ENCODE peak calls at places on chromosome 4, in four cellular contexts. Q, C, L and S are unnamed samples. For H3K27me3, the result is how much of the 10 kb centered on the place peaks cover.

GRCh38 chr4:127616898-127617297 is 15.9 kb upstream of the INTU start:
- DNase-seq in Q (no peak), C (no peak), L (no peak), S (no peak)

GRCh38 chr4:39825741-39826231 is 127.8 kb downstream of the UBE2K start:
- DNase-seq in Q (peak), C (no peak), L (no peak), S (no peak)

GRCh38 chr4:116001291-116001690 is 887.9 kb upstream of the NDST4 start:
- DNase-seq in Q (no peak), C (no peak), L (no peak), S (no peak)

GRCh38 chr4:139901516-139902327 is 236.1 kb downstream of the MGST2 start:
- DNase-seq in Q (peak), C (peak), L (no peak), S (no peak)

GRCh38 chr4:22487333-22487732 is 28.5 kb downstream of the ADGRA3 start:
- DNase-seq in Q (no peak), C (no peak), L (no peak), S (no peak)

GRCh38 chr4:169993531-169993930 is 32.7 kb downstream of the MFAP3L start:
- DNase-seq in Q (no peak), C (no peak), L (no peak), S (no peak)

GRCh38 chr4:119785963-119786362 is 157.4 kb upstream of the PDE5A start:
- DNase-seq in Q (peak), C (no peak), L (no peak), S (peak)

GRCh38 chr4:40176602-40177001 is 20.2 kb upstream of the RHOH start:
- DNase-seq in Q (no peak), C (no peak), L (no peak), S (no peak)

GRCh38 chr4:1403591-1404572 is 2.4 kb downstream of the NKX1-1 start:
- DNase-seq in Q (no peak), C (no peak), L (no peak), S (no peak)

GRCh38 chr4:103002551-103002950 is 17.0 kb downstream of the SLC9B1 start:
- DNase-seq in Q (peak), C (no peak), L (no peak), S (peak)

GRCh38 chr4:138037716-138038115 is 204.4 kb downstream of the SLC7A11 start:
- DNase-seq in Q (peak), C (no peak), L (no peak), S (peak)

GRCh38 chr4:143699331-143700059 is 980 bp downstream of the FREM3 start:
- DNase-seq in Q (no peak), C (no peak), L (no peak), S (no peak)

GRCh38 chr4:91325495-91325894 is 978.3 kb upstream of the GRID2 start:
- DNase-seq in Q (peak), C (no peak), L (peak), S (peak)

GRCh38 chr4:7444731-7445130 is 10.0 kb upstream of the PSAPL1 start:
- DNase-seq in Q (no peak), C (no peak), L (no peak), S (no peak)

GRCh38 chr4:22372958-22373357 is 142.9 kb downstream of the ADGRA3 start:
- DNase-seq in Q (no peak), C (peak), L (no peak), S (no peak)

GRCh38 chr4:139682309-139683210 is 16.9 kb downstream of the MGST2 start:
- DNase-seq in Q (no peak), C (no peak), L (no peak), S (no peak)

GRCh38 chr4:25810815-25811690 is 51.7 kb downstream of the SEL1L3 start:
- DNase-seq in Q (peak), C (no peak), L (no peak), S (peak)

GRCh38 chr4:123706961-123707360 is 310.4 kb downstream of the SPRY1 start:
- DNase-seq in Q (peak), C (no peak), L (no peak), S (no peak)

GRCh38 chr4:157023941-157024340 is 52.0 kb upstream of the GLRB start:
- DNase-seq in Q (no peak), C (no peak), L (no peak), S (no peak)

GRCh38 chr4:23614284-23614892 is 275.5 kb downstream of the PPARGC1A start:
- DNase-seq in Q (peak), C (peak), L (no peak), S (peak)

GRCh38 chr4:968221-968620 is 5.1 kb downstream of the DGKQ start:
- DNase-seq in Q (no peak), C (no peak), L (no peak), S (no peak)

GRCh38 chr4:20687894-20688293 is 12.4 kb upstream of the PACRGL start:
- DNase-seq in Q (peak), C (no peak), L (no peak), S (no peak)

GRCh38 chr4:183995489-183996049 is 90.5 kb downstream of the STOX2 start:
- DNase-seq in Q (no peak), C (no peak), L (no peak), S (no peak)

GRCh38 chr4:155809835-155810234 is 51.0 kb downstream of the GUCY1B1 start:
- DNase-seq in Q (peak), C (peak), L (no peak), S (peak)

GRCh38 chr4:38174811-38175210 is 214.6 kb downstream of the PTTG2 start:
- DNase-seq in Q (peak), C (no peak), L (no peak), S (no peak)

GRCh38 chr4:140426610-140427103 is 791 bp downstream of the CLGN start:
- DNase-seq in Q (no peak), C (peak), L (no peak), S (peak)

GRCh38 chr4:35725131-35725530 is 519.2 kb downstream of the ARAP2 start:
- DNase-seq in Q (no peak), C (no peak), L (no peak), S (no peak)

GRCh38 chr4:153488719-153489384 is 22.7 kb downstream of the TMEM131L start:
- DNase-seq in Q (peak), C (no peak), L (no peak), S (peak)

GRCh38 chr4:4583606-4584005 is 41.8 kb upstream of the STX18 start:
- DNase-seq in Q (no peak), C (no peak), L (no peak), S (no peak)

GRCh38 chr4:41176357-41176756 is 38.0 kb downstream of the APBB2 start:
- DNase-seq in Q (peak), C (no peak), L (no peak), S (peak)

GRCh38 chr4:53059253-53059652 is 197.1 kb downstream of the RASL11B start:
- DNase-seq in Q (no peak), C (no peak), L (no peak), S (no peak)

GRCh38 chr4:28402751-28403150 is 1542.1 kb downstream of the STIM2 start:
- DNase-seq in Q (no peak), C (no peak), L (no peak), S (no peak)

GRCh38 chr4:61886180-61886579 is 686.1 kb downstream of the ADGRL3 start:
- DNase-seq in Q (no peak), C (no peak), L (no peak), S (no peak)
- H3K27me3 ChIP-seq in Q (under half), C (under half), L (under half), S (under half)

DNA sequence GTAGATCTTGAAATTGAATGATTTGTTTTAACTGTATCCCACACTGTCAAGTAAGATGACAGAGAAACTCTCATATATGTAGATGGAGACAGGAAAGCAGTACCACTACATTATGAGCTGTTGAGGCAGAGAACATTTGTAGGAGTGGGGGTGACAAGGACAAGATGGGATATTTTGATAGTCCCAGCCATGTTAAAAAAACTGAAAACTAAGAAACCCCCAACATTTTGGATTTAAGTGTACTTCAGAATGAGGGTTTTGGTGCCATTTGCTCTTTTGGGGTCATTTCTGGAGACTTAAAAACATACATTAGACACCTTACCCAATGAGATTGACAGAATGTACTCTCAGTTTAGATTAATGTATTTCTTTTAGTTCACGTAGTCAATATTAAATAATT is 149.9 kb upstream of the SLC4A4 start:
- DNase-seq in Q (no peak), C (no peak), L (no peak), S (no peak)
- H3K27me3 ChIP-seq in Q (under half), C (half or more), L (under half), S (under half)

DNA sequence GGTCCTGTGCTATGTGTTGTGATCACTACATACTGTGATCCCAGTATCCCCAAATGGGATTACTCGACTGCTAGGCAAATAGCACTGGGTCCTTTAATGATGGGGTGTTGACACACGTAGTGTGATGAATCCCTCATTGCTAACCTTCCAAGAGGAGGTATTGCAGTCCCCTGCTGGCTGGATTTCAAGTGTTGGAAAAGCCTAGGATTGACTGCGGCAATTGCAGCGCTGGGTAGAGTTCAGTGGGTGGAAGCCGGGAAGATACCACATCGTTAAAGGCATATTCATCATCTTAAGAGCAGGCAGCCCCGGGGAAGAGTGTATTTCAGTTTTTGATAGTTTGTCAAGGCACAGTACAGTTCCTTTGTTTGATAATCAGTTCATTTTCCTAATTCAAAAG is 159.9 kb downstream of the TRIML1 start:
- DNase-seq in Q (no peak), C (no peak), L (no peak), S (peak)
- H3K27me3 ChIP-seq in Q (under half), C (under half), L (under half), S (under half)

DNA sequence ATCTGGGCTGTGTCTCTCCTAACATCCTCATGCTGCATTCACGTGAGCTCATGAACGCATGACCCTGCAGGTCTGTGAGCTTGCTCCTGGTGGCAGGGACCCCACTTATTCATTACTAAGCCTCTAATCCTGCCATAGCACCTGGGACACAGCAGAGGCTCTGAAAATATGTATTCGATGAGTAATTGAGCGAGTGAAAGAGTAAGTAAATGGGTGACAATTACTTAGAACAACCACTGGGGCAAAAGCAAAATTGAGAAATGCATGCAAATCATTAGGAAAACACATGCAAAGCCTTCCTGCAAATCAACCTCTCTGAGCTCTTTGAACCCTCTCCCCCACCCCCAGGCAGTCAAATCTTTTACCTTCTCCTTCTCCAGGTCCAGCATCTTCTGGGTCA is 23.6 kb upstream of the C4orf50 start:
- DNase-seq in Q (no peak), C (no peak), L (no peak), S (no peak)
- H3K27me3 ChIP-seq in Q (under half), C (under half), L (under half), S (under half)

DNA sequence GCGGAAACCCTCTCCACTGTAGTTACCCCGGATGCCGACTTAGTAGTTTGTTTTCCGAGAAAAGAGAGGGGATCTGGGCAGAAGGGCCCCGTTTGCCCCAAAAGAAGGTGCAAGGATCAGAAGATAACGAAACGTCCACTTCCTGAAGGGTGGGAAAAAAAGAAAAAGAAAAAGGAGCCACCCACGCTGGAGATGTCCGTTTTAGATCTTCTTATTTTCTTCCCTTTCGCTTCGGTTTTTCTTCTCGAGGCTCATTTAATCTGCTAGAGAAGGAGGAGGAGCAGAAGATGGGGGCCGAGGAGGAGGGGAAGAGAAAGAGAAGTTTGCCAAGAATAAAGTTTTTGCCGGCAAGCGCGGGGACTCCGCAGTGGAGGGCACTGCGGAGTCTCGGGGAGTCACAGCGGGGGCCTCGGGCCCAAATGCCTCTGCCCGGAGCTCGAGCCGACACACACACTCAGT is 490 bp downstream of the LEF1 start:
- DNase-seq in Q (peak), C (no peak), L (no peak), S (no peak)
- H3K27me3 ChIP-seq in Q (under half), C (under half), L (under half), S (under half)

DNA sequence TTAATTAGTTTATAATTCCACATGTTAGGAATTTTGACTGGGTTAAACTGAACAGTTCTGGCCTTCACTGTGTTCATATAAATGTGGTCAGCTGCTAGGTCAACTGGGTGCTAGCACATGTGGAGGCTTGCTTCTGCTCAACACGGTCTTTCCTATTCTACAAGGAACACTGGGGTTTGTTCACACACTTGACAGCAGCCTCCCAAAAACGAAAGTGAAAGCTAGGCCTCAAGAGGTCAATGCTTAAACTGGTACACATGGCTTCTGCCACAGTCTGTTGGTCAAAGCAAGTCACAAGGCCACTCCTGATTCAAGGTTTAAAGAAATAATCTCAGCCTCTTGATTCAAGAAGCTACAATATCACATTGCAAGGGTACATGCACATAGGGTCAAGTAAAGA is 126.5 kb downstream of the QDPR start:
- DNase-seq in Q (peak), C (no peak), L (no peak), S (peak)
- H3K27me3 ChIP-seq in Q (under half), C (under half), L (under half), S (under half)

GRCh38 chr4:15303052-15303641 is 124.7 kb upstream of the C1QTNF7 start:
- DNase-seq in Q (peak), C (no peak), L (no peak), S (no peak)
- H3K27me3 ChIP-seq in Q (under half), C (under half), L (under half), S (under half)

GRCh38 chr4:8857682-8858187 is 13.9 kb downstream of the HMX1 start:
- DNase-seq in Q (no peak), C (no peak), L (no peak), S (no peak)

GRCh38 chr4:8859550-8860095 is 12.0 kb downstream of the HMX1 start:
- DNase-seq in Q (no peak), C (no peak), L (no peak), S (no peak)

GRCh38 chr4:8858925-8859210 is 12.8 kb downstream of the HMX1 start:
- DNase-seq in Q (no peak), C (no peak), L (no peak), S (no peak)

GRCh38 chr4:8856835-8857590 is 14.6 kb downstream of the HMX1 start:
- DNase-seq in Q (no peak), C (no peak), L (no peak), S (no peak)

DNA sequence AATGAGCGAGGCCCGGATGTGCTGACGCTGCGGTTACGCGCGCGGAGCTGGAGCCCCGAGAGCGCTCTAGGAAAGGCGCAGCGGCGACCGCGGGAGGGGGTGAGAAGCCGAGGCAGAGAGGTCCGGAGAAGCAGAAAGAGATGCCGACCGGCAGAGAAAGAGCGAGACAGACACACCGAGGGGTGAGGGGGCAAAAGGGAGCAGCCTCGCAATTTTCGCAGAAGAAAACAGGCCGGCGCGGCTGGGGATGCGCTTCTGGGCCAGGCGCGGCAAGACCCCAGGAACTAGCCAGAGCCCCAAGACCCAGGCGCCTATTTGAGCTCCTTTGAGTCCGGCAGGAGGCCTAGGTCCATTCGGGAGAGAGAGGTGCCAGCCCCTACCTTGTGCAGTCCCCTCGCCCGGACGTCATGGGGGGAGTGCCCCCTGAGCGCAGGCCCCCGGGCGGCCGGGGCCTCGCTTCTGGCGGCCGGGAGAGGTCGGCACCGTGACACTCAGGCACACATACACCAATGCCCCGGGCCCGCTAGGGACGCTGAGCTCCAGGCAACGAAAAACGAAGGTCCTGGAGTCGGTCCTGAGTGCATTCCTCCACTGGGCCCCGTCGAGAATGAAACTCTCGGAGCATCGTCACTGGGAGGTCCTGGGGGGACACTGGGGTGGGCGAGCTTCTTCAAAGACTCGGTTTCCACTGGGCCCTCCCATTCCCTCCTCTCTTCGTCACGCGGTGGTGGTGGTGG is 13.3 kb downstream of the HMX1 start:
- DNase-seq in Q (no peak), C (no peak), L (no peak), S (no peak)
- H3K27me3 ChIP-seq in Q (half or more), C (half or more), L (under half), S (half or more)

DNA sequence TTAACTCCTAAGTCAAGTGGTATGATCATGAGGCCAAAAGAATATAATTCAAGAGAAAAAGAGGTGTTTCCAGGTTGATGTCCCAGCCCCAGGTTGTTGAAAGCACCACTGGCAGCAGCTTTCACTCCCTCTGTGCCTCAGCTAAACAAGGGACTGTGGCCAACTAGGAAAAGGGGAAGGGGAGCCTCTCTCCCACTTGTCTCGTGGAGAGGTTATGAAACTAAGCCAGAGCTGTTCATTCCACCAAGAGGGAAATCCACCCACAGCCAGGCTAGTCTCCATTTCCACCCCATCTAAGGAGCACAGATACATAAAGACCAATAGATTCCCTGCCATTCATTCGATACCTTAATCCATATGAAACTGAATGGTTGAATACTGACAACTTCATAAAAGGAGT is 8.1 kb downstream of the ANXA5 start:
- DNase-seq in Q (no peak), C (no peak), L (no peak), S (no peak)
- H3K27me3 ChIP-seq in Q (under half), C (under half), L (under half), S (under half)